ENCODE peak calls at places on chromosomes 11 and 22, in eight cellular contexts. R is cardiac muscle cell, J is fibroblast of mammary gland, D is dorsolateral prefrontal cortex, X is K562, Q is AG04450, Y is fibroblast of lung, P is astrocyte of the cerebellum. H is an unnamed sample.

GRCh38 chr11:64742087-64742939 is 1.6 kb downstream of the RASGRP2 start:
- DNase-seq in D (no peak), R (no peak), Q (no peak), Y (no peak), P (no peak), J (no peak), X (peak), H (peak)

GRCh38 chr11:74085542-74085892 is 76.6 kb upstream of the UCP3 start:
- DNase-seq in Q (no peak), R (no peak), X (peak), J (no peak), D (no peak), P (no peak), Y (peak), H (no peak)

GRCh38 chr22:23398701-23399366 is 181.3 kb downstream of the IGLL1 start:
- DNase-seq in R (no peak), Q (no peak), P (no peak), J (no peak), D (no peak), X (no peak), Y (no peak), H (no peak)

GRCh38 chr11:3732671-3733070 is 61.5 kb upstream of the CHRNA10 start:
- DNase-seq in D (no peak), X (no peak), J (no peak), R (peak), P (no peak), Y (no peak), Q (no peak), H (peak)

GRCh38 chr22:20569059-20570058 is 61.9 kb downstream of the MED15 start:
- DNase-seq in P (peak), Y (peak), X (no peak), D (peak), Q (peak), J (peak), R (peak), H (peak)

GRCh38 chr11:29657709-29658108 is 359.1 kb downstream of the KCNA4 start:
- DNase-seq in Q (no peak), D (no peak), P (no peak), J (no peak), R (no peak), Y (no peak), X (no peak), H (no peak)

GRCh38 chr11:17405232-17406005 is 17.0 kb upstream of the KCNJ11 start:
- DNase-seq in Y (peak), X (no peak), R (peak), J (peak), Q (no peak), P (no peak), D (peak), H (peak)

GRCh38 chr11:68916439-68916838 is 12.7 kb downstream of the IGHMBP2 start:
- DNase-seq in Y (no peak), D (no peak), J (no peak), R (no peak), X (no peak), Q (no peak), P (no peak), H (no peak)

GRCh38 chr22:27785818-27786217 is 15.7 kb downstream of the MN1 start:
- DNase-seq in R (no peak), Y (no peak), D (no peak), P (no peak), X (no peak), Q (no peak), J (no peak), H (no peak)

GRCh38 chr22:41256254-41256897 is 15.6 kb upstream of the CHADL start:
- DNase-seq in Y (peak), X (no peak), D (no peak), P (peak), R (peak), J (peak), Q (peak), H (peak)

GRCh38 chr11:79229047-79229446 is 211.8 kb downstream of the TENM4 start:
- DNase-seq in J (peak), D (no peak), R (no peak), X (no peak), Y (no peak), Q (no peak), P (no peak), H (no peak)

GRCh38 chr22:39244073-39244495 is 698 bp downstream of the PDGFB start:
- DNase-seq in X (peak), Y (no peak), R (no peak), D (no peak), J (no peak), Q (no peak), P (no peak), H (no peak)

GRCh38 chr11:67468056-67468455 is 995 bp downstream of the TMEM134 start:
- DNase-seq in Q (no peak), Y (peak), X (no peak), R (no peak), D (peak), J (no peak), P (peak), H (no peak)

GRCh38 chr11:44290206-44290605 is 19.7 kb downstream of the ALX4 start:
- DNase-seq in Q (no peak), D (no peak), X (no peak), J (no peak), Y (peak), R (peak), P (no peak), H (no peak)

GRCh38 chr11:57484141-57484710 is 23.9 kb downstream of the RTN4RL2 start:
- DNase-seq in Q (no peak), X (no peak), Y (no peak), D (no peak), P (no peak), R (no peak), J (no peak), H (no peak)

GRCh38 chr22:41341990-41342389 is 39.8 kb upstream of the TEF start:
- DNase-seq in X (no peak), J (peak), D (no peak), Y (no peak), Q (no peak), P (no peak), R (no peak), H (no peak)

GRCh38 chr11:33531743-33532181 is 168.9 kb downstream of the C11orf91 start:
- DNase-seq in R (peak), Q (peak), Y (peak), J (peak), X (no peak), D (no peak), P (no peak), H (peak)

GRCh38 chr11:33530824-33531223 is 169.8 kb downstream of the C11orf91 start:
- DNase-seq in X (no peak), R (peak), J (peak), D (no peak), P (peak), Y (peak), Q (no peak), H (peak)

GRCh38 chr11:33533668-33534067 is 167.0 kb downstream of the C11orf91 start:
- DNase-seq in Y (peak), D (no peak), R (peak), X (no peak), J (peak), Q (no peak), P (no peak), H (peak)

GRCh38 chr11:33532720-33533119 is 167.9 kb downstream of the C11orf91 start:
- DNase-seq in X (no peak), Y (no peak), Q (no peak), R (no peak), D (no peak), P (no peak), J (no peak), H (no peak)

DNA sequence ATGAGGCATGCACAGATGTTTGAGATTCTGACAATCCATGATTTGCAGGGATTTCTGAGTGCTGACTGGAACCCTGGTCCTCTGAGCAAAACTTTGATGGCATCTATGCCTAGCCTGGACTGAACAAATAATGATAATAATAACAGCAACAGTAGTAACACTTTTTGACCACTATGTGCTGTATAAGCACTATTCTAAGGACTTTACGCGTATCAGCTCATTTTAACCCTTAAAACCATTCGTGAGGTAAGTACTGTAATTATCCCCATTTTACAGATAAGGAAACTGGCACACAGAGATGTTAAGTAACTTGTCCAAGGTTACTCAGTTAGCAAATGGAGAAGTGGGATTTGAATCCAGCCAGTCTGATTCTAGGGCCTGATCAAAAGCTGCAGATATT is 168.4 kb downstream of the C11orf91 start:
- DNase-seq in Q (no peak), Y (no peak), D (no peak), R (no peak), J (no peak), P (no peak), X (peak), H (no peak)
- TF ChIP-seq CTCF in Q (no peak), Y (no peak), D (no peak), R (no peak), J (no peak), P (no peak), X (no peak), H (no peak)

GRCh38 chr11:47376183-47376542 is 2.2 kb downstream of the SPI1 start:
- DNase-seq in J (no peak), Q (no peak), D (no peak), R (no peak), P (no peak), X (no peak), Y (no peak), H (no peak)
- H3K4me3 ChIP-seq in J (no peak), Q (no peak), D (peak), R (no peak), P (no peak), X (peak), Y (no peak), H (no peak)

DNA sequence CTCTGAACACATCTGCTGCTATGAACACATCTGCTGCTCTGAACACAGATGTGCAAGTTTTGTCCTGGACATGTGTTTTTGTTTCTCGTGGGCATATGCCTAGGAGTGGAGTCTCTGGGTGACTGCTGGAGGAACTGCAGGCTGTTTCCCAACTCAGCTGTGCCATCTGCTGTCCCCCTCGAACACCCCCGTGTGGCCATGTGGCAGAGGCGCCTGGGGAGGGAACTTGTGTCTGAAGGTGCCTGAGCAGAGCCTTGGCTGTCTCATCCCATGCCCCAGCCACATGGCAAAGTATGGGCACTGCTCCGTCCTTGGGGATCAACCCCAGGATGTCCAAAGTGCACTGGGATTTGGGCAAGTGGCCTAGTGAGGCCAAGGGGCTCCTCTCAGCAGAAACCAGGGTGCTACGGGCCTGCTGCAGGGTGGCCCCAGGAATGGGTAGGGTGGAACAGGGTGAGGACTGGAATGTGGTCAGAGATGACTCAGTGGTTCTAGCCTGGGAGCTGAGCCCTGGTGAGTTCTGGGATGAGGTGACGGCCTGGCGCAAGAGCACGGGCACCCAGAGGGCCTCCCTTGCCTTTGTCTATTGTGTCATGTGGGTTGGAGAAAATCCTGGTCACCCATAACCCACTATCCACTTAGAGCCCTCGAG is 14.7 kb downstream of the GATD1 start:
- DNase-seq in P (no peak), J (peak), Q (no peak), R (peak), X (peak), Y (peak), D (peak), H (peak)
- TF ChIP-seq CTCF in P (peak), J (peak), Q (no peak), R (peak), X (peak), Y (peak), D (peak), H (peak)

GRCh38 chr11:2445107-2445947 is 519 bp downstream of the KCNQ1 start:
- DNase-seq in R (no peak), D (no peak), P (no peak), X (no peak), J (no peak), Y (no peak), Q (no peak), H (no peak)
- H3K4me3 ChIP-seq in R (peak), D (peak), P (no peak), X (no peak), J (no peak), Y (no peak), Q (no peak), H (no peak)

DNA sequence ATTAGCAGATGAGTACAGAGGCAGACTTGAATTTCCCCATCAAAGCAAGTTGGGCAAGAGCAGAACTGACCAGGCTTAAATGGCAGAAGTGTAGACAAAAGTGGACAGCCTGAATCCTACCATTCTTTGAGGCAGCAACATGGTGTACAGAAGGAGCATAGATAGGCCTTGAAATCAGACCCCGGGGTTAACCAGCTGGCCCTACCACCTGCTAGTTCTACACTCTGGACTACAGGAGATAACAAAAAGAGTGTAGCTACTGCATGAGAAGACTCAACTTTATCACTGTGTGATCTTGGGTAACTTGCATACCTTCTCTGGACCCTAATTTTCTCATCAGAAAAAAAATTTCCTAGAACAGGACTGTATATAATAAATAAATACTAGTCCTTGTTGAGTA is 427.5 kb upstream of the CADM1 start:
- DNase-seq in D (no peak), Y (no peak), R (no peak), X (no peak), J (no peak), P (no peak), Q (no peak), H (no peak)
- TF ChIP-seq CTCF in D (no peak), Y (no peak), R (no peak), X (no peak), J (no peak), P (no peak), Q (no peak), H (no peak)

DNA sequence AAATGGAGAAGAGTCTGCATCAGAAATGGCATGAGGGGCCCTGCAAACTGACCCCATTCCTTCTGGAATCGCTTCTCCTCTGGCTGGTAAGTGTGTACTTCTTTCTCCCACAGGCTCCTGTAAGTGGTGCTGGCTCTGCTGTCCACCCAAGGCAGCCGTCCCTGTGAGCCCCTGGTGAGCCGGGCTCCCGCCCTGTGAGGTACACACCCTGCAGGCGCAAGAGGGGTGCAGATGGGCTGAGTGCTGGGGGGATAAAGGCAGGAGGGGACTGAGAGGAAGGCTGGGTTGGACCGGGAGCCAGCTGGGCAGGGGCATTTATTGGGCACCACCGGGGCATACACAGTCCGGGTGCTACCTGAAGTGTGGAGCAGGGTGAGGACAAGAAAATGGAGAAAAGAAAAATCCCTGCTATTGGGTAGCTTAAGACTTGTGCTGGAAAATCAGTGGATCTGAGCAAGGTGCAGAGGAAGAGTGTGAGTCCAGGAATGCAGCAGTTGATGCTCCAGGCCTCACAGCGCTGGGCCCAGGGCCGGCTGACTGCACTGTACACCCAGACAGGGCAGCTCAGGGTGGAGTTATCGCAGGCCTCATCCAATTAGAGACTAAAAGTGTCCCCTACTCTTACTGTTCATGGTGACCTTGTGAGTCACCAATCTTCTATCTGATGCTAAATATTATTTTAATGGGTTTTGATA is 455.1 kb upstream of the B3GAT1 start:
- DNase-seq in Y (no peak), J (no peak), D (no peak), Q (no peak), X (no peak), P (no peak), R (no peak), H (no peak)
- H3K4me3 ChIP-seq in Y (no peak), J (no peak), D (no peak), Q (no peak), X (no peak), P (no peak), R (no peak), H (no peak)

H was measured in fibroblast of villous mesenchyme.